ENCODE peak calls at places on chromosomes 11 and 22, in eight cellular contexts. J is cardiac fibroblast, A is astrocyte of the spinal cord, R is IMR-90, C is mammary epithelial cell, H is HCT116, P is H1, E is body of pancreas. T is an unnamed sample.

GRCh38 chr22:46075764-46076531 is 74.4 kb upstream of the PPARA start:
- DNase-seq in J (peak; percentile 46), A (no peak), R (no peak), C (peak; percentile 40), H (no peak), P (no peak), E (peak; percentile 28), T (no peak)

GRCh38 chr11:44761546-44761961 is 34.8 kb downstream of the TSPAN18 start:
- DNase-seq in J (no peak), A (no peak), R (no peak), C (no peak), H (no peak), P (no peak), E (no peak), T (peak; percentile 17)

GRCh38 chr11:62552931-62553838 is 6.6 kb upstream of the AHNAK start:
- DNase-seq in J (peak; percentile 98), A (peak; percentile 96), R (peak; percentile 96), C (peak; percentile 93), H (peak; percentile 91), P (peak; percentile 73), E (peak; percentile 94), T (peak; percentile 81)

GRCh38 chr11:118953265-118953664 is 2.8 kb upstream of the UPK2 start:
- DNase-seq in J (peak; percentile 27), A (no peak), R (peak; percentile 18), C (no peak), H (no peak), P (no peak), E (no peak), T (no peak)

GRCh38 chr11:69509381-69509780 is 27.9 kb downstream of the LINC01488 start:
- DNase-seq in J (no peak), A (no peak), R (no peak), C (no peak), H (no peak), P (no peak), E (no peak), T (no peak)

GRCh38 chr22:46830841-46831240 is 68.4 kb downstream of the TBC1D22A start:
- DNase-seq in J (peak; percentile 23), A (no peak), R (peak; percentile 29), C (no peak), H (no peak), P (no peak), E (no peak), T (no peak)

GRCh38 chr11:47861762-47862161 is 13.6 kb upstream of the NUP160 start:
- DNase-seq in J (peak; percentile 84), A (peak; percentile 56), R (peak; percentile 74), C (no peak), H (no peak), P (no peak), E (no peak), T (no peak)

GRCh38 chr11:91860661-91861060 is 364.0 kb upstream of the FAT3 start:
- DNase-seq in J (no peak), A (no peak), R (no peak), C (no peak), H (no peak), P (no peak), E (no peak), T (no peak)

GRCh38 chr22:50519151-50519550 is 6.2 kb downstream of the SCO2 start:
- DNase-seq in J (no peak), A (no peak), R (no peak), C (no peak), H (no peak), P (no peak), E (no peak), T (no peak)

GRCh38 chr22:22710719-22711531 is 66.5 kb downstream of the GGTLC2 start:
- DNase-seq in J (peak; percentile 82), A (no peak), R (peak; percentile 17), C (no peak), H (no peak), P (no peak), E (peak; percentile 70), T (peak; percentile 76)

GRCh38 chr22:17358394-17358793 is 10.9 kb upstream of the CECR2 start:
- DNase-seq in J (no peak), A (no peak), R (no peak), C (no peak), H (no peak), P (no peak), E (no peak), T (no peak)

GRCh38 chr11:12287374-12288211 is 89.8 kb upstream of the PARVA start:
- DNase-seq in J (peak; percentile 99), A (peak; percentile 99), R (peak; percentile 99), C (peak; percentile 91), H (peak; percentile 78), P (peak; percentile 57), E (peak; percentile 41), T (no peak)

GRCh38 chr22:29524440-29525191 is 28.9 kb downstream of the THOC5 start:
- DNase-seq in J (peak; percentile 37), A (no peak), R (peak; percentile 13), C (peak; percentile 13), H (no peak), P (peak; percentile 33), E (peak; percentile 43), T (no peak)

GRCh38 chr22:23088199-23088604 is 17.9 kb downstream of the GNAZ start:
- DNase-seq in J (no peak), A (no peak), R (no peak), C (no peak), H (no peak), P (no peak), E (no peak), T (no peak)

GRCh38 chr22:35257002-35257320 is 332 bp upstream of the HMGXB4 start:
- DNase-seq in J (no peak), A (no peak), R (no peak), C (no peak), H (no peak), P (no peak), E (no peak), T (no peak)

GRCh38 chr11:60857378-60858232 is 1.9 kb upstream of the PTGDR2 start:
- DNase-seq in J (peak; percentile 76), A (peak; percentile 64), R (peak; percentile 65), C (no peak), H (no peak), P (no peak), E (no peak), T (no peak)

DNA sequence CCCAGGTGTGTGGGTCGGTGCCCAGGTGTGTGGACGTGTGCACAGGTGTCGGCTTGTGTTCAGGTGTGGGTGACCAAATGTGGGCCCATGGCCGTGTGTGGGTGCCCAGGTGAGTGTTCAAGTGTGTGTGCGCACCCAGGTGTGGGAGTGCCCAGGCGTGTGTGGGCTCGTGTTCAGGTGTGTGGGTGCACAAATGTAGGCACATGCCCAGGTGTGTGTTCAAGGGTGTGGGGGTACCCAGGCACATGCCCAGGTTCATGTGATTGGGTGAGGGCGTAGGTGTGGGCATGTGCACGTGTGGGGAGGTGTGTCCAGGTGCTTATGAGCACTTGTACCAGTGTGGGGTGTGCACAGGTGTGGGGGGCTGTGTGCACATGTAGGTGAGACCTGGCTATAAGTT is 42.8 kb downstream of the MOB2 start:
- DNase-seq in J (no peak), A (no peak), R (no peak), C (no peak), H (no peak), P (no peak), E (no peak), T (no peak)
- H3K4me3 ChIP-seq in J (no peak overlapping the region), A (no peak overlapping the region), R (no peak overlapping the region), C (no peak overlapping the region), H (no peak overlapping the region), P (no peak overlapping the region), E (no peak overlapping the region), T (no peak overlapping the region)

DNA sequence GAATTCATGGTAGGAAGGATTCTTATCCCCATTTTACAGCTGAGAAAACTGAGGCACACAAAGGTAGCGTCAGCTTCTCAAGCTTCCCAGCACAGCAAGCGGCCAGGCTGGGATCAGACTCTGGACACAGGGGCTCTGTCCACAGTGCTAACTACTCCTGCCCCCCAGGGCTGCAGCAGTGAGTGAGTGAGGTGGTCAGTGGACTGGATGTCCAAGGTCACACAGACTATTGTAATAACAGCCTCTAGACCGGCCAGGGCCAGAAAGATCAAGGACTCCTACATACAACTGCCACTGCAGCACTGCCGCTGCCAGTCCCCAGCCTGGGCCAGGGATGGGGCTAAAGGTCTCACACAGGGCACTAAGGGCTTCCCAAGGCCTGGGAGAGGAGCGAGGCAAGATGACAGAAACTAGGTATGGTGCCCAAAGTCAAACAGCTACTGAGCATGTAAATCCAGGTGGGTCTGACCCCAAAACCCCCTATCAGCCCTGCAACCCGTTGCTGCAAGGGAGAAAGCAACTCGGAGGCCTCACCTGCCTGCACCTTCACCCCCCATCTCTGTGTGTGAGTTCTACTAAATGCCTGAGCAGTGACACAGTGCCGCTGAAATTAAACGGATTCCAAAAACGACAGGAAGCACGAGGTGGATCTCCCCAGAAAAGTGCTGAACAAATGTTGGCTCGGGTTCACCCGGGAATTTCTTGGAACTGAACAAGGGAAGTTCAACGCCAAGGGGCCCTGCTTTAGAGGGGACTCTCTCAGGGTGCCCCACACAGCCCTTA is 161.8 kb upstream of the GRK3 start:
- DNase-seq in J (peak; percentile 54), A (no peak), R (peak; percentile 59), C (peak; percentile 34), H (no peak), P (no peak), E (peak; percentile 44), T (no peak)
- H3K4me3 ChIP-seq in J (no peak overlapping the region), A (no peak overlapping the region), R (peak overlapping the region; percentile 1), C (no peak overlapping the region), H (no peak overlapping the region), P (peak overlapping the region; percentile 69), E (no peak overlapping the region), T (peak overlapping the region; percentile 73)

DNA sequence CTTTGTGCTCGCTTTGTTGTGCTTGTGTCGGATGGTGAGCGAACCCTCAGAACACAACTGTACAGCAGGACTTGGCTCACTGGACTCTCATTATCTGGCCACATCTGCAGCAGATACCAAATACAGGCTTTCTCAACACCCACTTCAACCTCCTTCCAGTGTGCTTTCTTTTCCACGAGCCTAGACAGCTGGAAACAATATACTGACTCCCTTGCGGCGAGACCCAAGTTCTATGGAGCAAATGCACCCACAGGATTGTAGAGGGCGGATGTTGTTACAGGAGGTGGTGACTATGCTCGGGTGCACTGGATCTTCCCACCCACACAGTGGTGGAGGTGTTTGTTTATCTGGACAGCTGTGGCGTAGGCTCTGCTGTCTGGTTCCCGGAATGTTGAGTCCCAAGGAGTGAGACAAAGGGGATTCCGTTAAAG is 204.3 kb downstream of the TENM4 start:
- DNase-seq in J (peak; percentile 94), A (peak; percentile 91), R (peak; percentile 99), C (peak; percentile 64), H (no peak), P (no peak), E (no peak), T (no peak)
- H3K4me3 ChIP-seq in J (no peak overlapping the region), A (no peak overlapping the region), R (no peak overlapping the region), C (no peak overlapping the region), H (no peak overlapping the region), P (no peak overlapping the region), E (no peak overlapping the region), T (no peak overlapping the region)

GRCh38 chr11:17766590-17766989 is 32.0 kb downstream of the KCNC1 start:
- DNase-seq in J (peak; percentile 16), A (no peak), R (no peak), C (no peak), H (peak; percentile 24), P (no peak), E (no peak), T (no peak)

GRCh38 chr11:17764446-17765218 is 30.1 kb downstream of the KCNC1 start:
- DNase-seq in J (no peak), A (no peak), R (no peak), C (no peak), H (no peak), P (no peak), E (no peak), T (no peak)

GRCh38 chr11:17767301-17767885 is 32.8 kb downstream of the KCNC1 start:
- DNase-seq in J (peak; percentile 58), A (no peak), R (no peak), C (no peak), H (no peak), P (no peak), E (no peak), T (no peak)

GRCh38 chr11:17763703-17764102 is 29.1 kb downstream of the KCNC1 start:
- DNase-seq in J (no peak), A (no peak), R (no peak), C (no peak), H (no peak), P (no peak), E (no peak), T (no peak)

GRCh38 chr11:17765381-17766359 is 31.1 kb downstream of the KCNC1 start:
- DNase-seq in J (no peak), A (no peak), R (peak; percentile 17), C (no peak), H (no peak), P (no peak), E (no peak), T (no peak)
- H3K4me3 ChIP-seq in J (no peak overlapping the region), A (no peak overlapping the region), R (no peak overlapping the region), C (no peak overlapping the region), H (no peak overlapping the region), P (no peak overlapping the region), E (no peak overlapping the region), T (no peak overlapping the region)